ENCODE peak calls at places on chromosome 21, in nine cellular contexts. N is sigmoid colon, Z is MM.1S, A is GM06990, C is upper lobe of right lung, K is cardiac muscle cell, B is choroid plexus epithelial cell, J is body of pancreas, T is epithelial cell of esophagus. M is an unnamed sample.

GRCh38 chr21:42013338-42013737 is 3.2 kb upstream of the ZBTB21 start:
- DNase-seq in B (peak; percentile 38), J (no peak), C (no peak), A (no peak), Z (no peak), K (no peak), N (no peak), T (no peak), M (no peak)

GRCh38 chr21:28615276-28615675 is 377.4 kb downstream of the LTN1 start:
- DNase-seq in N (no peak), Z (no peak), J (no peak), B (peak; percentile 76), T (no peak), K (no peak), C (no peak), A (no peak), M (no peak)

GRCh38 chr21:28257276-28257675 is 735.4 kb downstream of the LTN1 start:
- DNase-seq in N (no peak), Z (no peak), C (no peak), K (no peak), J (no peak), B (peak; percentile 43), T (no peak), A (no peak), M (no peak)

GRCh38 chr21:21096956-21097355 is 98.7 kb downstream of the NCAM2 start:
- DNase-seq in K (no peak), J (no peak), T (no peak), C (no peak), Z (no peak), N (no peak), B (peak; percentile 16), A (no peak), M (peak; percentile 80)

GRCh38 chr21:40139636-40140035 is 272.4 kb downstream of the PCP4 start:
- DNase-seq in B (no peak), T (no peak), N (no peak), A (no peak), Z (no peak), C (no peak), J (no peak), K (no peak), M (no peak)

GRCh38 chr21:26846036-26846931 is 1.1 kb upstream of the ADAMTS1 start:
- DNase-seq in N (peak; percentile 94), B (peak; percentile 70), C (peak; percentile 86), A (no peak), K (peak; percentile 84), T (peak; percentile 69), J (peak; percentile 78), Z (no peak), M (no peak)

GRCh38 chr21:36783612-36784383 is 84.9 kb downstream of the SIM2 start:
- DNase-seq in C (no peak), K (no peak), T (peak; percentile 92), B (peak; percentile 95), Z (no peak), A (no peak), N (no peak), J (no peak), M (no peak)

GRCh38 chr21:26756491-26757159 is 88.6 kb downstream of the ADAMTS1 start:
- DNase-seq in B (peak; percentile 73), C (no peak), J (no peak), N (no peak), T (no peak), A (no peak), K (no peak), Z (no peak), M (no peak)

GRCh38 chr21:28111151-28111619 is 881.5 kb downstream of the LTN1 start:
- DNase-seq in T (no peak), B (peak; percentile 77), C (no peak), J (peak; percentile 62), Z (no peak), A (no peak), K (peak; percentile 62), N (peak; percentile 89), M (no peak)

GRCh38 chr21:23804866-23805265 is 1802.4 kb downstream of the MRPL39 start:
- DNase-seq in C (no peak), B (no peak), N (no peak), T (no peak), A (no peak), K (no peak), Z (no peak), J (no peak), M (no peak)

GRCh38 chr21:43812139-43812821 is 22.9 kb downstream of the RRP1 start:
- DNase-seq in T (peak; percentile 93), C (peak; percentile 89), K (no peak), A (no peak), B (no peak), N (no peak), Z (no peak), J (no peak), M (no peak)

GRCh38 chr21:31875424-31876097 is 2.7 kb downstream of the HUNK start:
- DNase-seq in Z (no peak), C (no peak), A (no peak), N (no peak), J (peak; percentile 38), K (no peak), B (peak; percentile 7), T (no peak), M (peak; percentile 54)
- H3K4me3 ChIP-seq in Z (no peak overlapping the region), C (no peak overlapping the region), A (no peak overlapping the region), N (peak overlapping the region; percentile 71), J (no peak overlapping the region), K (no peak overlapping the region), B (no peak overlapping the region), T (no peak overlapping the region), M (no peak overlapping the region)

GRCh38 chr21:16910435-16911165 is 602.2 kb upstream of the CXADR start:
- DNase-seq in J (no peak), B (no peak), Z (no peak), A (no peak), K (no peak), N (no peak), T (no peak), C (no peak), M (no peak)

GRCh38 chr21:16912075-16912474 is 600.8 kb upstream of the CXADR start:
- DNase-seq in B (peak; percentile 20), J (no peak), T (peak; percentile 32), N (no peak), A (no peak), Z (no peak), K (no peak), C (no peak), M (no peak)

GRCh38 chr21:16911166-16911607 is 601.7 kb upstream of the CXADR start:
- DNase-seq in B (no peak), T (no peak), K (no peak), Z (no peak), A (no peak), N (no peak), J (no peak), C (no peak), M (no peak)

GRCh38 chr21:16908087-16908486 is 604.8 kb upstream of the CXADR start:
- DNase-seq in C (no peak), B (no peak), T (peak; percentile 84), N (peak; percentile 72), K (no peak), J (no peak), A (no peak), Z (no peak), M (no peak)

DNA sequence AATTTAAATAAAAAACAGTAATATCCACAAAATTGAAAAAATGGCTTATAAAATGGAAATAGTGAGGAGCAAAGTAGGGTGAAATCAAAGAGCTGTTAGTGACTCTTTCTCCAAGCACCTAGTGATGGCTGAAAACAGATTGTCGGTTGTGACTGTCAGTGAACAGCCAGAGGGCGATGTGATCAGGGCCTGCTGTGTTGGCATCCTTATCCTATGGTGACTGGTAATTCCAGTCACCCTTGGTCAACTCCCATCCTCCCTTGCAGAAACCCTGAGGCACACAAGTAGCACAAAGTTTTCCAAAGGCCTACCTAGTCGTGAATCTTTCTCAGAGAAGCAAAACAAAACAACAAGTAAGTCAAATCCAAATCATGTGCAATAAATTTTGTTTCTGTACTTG is 599.8 kb upstream of the CXADR start:
- DNase-seq in T (peak; percentile 59), B (no peak), J (no peak), N (no peak), C (no peak), Z (no peak), A (no peak), K (no peak), M (peak; percentile 8)
- TF ChIP-seq CTCF in T (peak; percentile 12), B (no peak), J (no peak), N (no peak), C (no peak), Z (no peak), A (no peak), K (no peak), M (peak; percentile 54)

GRCh38 chr21:45409466-45410150 is 4.6 kb downstream of the COL18A1 start:
- DNase-seq in N (peak; percentile 74), J (peak; percentile 60), C (no peak), Z (no peak), A (no peak), T (peak; percentile 94), B (no peak), K (no peak), M (no peak)
- H3K4me3 ChIP-seq in N (no peak overlapping the region), J (no peak overlapping the region), C (no peak overlapping the region), Z (no peak overlapping the region), A (no peak overlapping the region), T (no peak overlapping the region), B (no peak overlapping the region), K (no peak overlapping the region), M (no peak overlapping the region)

GRCh38 chr21:33824156-33824941 is 91.3 kb downstream of the ATP5PO start:
- DNase-seq in C (no peak), J (no peak), T (no peak), K (no peak), N (no peak), Z (no peak), B (no peak), A (no peak), M (no peak)
- TF ChIP-seq CTCF in C (no peak), J (no peak), T (no peak), K (no peak), N (no peak), Z (no peak), B (no peak), A (no peak), M (no peak)

GRCh38 chr21:46636550-46637289 is 1.2 kb downstream of the PRMT2 start:
- DNase-seq in T (no peak), B (no peak), Z (no peak), N (no peak), K (no peak), A (no peak), C (no peak), J (no peak), M (no peak)
- H3K4me3 ChIP-seq in T (peak overlapping the region; percentile 87), B (peak overlapping the region; percentile 100), Z (peak overlapping the region; percentile 80), N (peak overlapping the region; percentile 89), K (peak overlapping the region; percentile 71), A (peak overlapping the region; percentile 100), C (peak overlapping the region; percentile 96), J (peak overlapping the region; percentile 87), M (peak overlapping the region; percentile 75)

M was measured in LNCaP clone FGC.